ENCODE peak calls at places on chromosomes 12 and 14, in ten cellular contexts. One of them, this sample, is unnamed.

GRCh38 chr12:110183386-110183785 is 59.2 kb downstream of the IFT81 start:
- DNase-seq in lung: no peak
- DNase-seq in RWPE1: no peak
- DNase-seq in foreskin fibroblast: no peak
- DNase-seq in H4: no peak
- DNase-seq in neural progenitor cell: no peak
- DNase-seq in iris pigment epithelial cell: no peak
- DNase-seq in activated T-cell treated with anti-CD3 and anti-CD28 coated beads, Interleukin-2, amount 50 U/mL, for 48 hours: no peak
- DNase-seq in CD8-positive, alpha-beta T cell: no peak
- DNase-seq in Daoy: no peak
- DNase-seq in this sample: peak; percentile 73

GRCh38 chr14:106286697-106287290 is 760.4 kb downstream of the TMEM121 start:
- DNase-seq in lung: no peak
- DNase-seq in RWPE1: no peak
- DNase-seq in foreskin fibroblast: no peak
- DNase-seq in H4: no peak
- DNase-seq in neural progenitor cell: no peak
- DNase-seq in iris pigment epithelial cell: no peak
- DNase-seq in activated T-cell treated with anti-CD3 and anti-CD28 coated beads, Interleukin-2, amount 50 U/mL, for 48 hours: peak; percentile 45
- DNase-seq in CD8-positive, alpha-beta T cell: no peak
- DNase-seq in Daoy: peak; percentile 76
- DNase-seq in this sample: no peak

GRCh38 chr14:24875203-24875840 is 174.6 kb downstream of the STXBP6 start:
- DNase-seq in lung: no peak
- DNase-seq in RWPE1: no peak
- DNase-seq in foreskin fibroblast: no peak
- DNase-seq in H4: no peak
- DNase-seq in neural progenitor cell: no peak
- DNase-seq in iris pigment epithelial cell: no peak
- DNase-seq in activated T-cell treated with anti-CD3 and anti-CD28 coated beads, Interleukin-2, amount 50 U/mL, for 48 hours: no peak
- DNase-seq in CD8-positive, alpha-beta T cell: no peak
- DNase-seq in Daoy: no peak
- DNase-seq in this sample: no peak

GRCh38 chr12:121428883-121429282 is 29.0 kb downstream of the RNF34 start:
- DNase-seq in lung: no peak
- DNase-seq in RWPE1: no peak
- DNase-seq in foreskin fibroblast: no peak
- DNase-seq in H4: no peak
- DNase-seq in neural progenitor cell: no peak
- DNase-seq in iris pigment epithelial cell: peak; percentile 74
- DNase-seq in activated T-cell treated with anti-CD3 and anti-CD28 coated beads, Interleukin-2, amount 50 U/mL, for 48 hours: no peak
- DNase-seq in CD8-positive, alpha-beta T cell: no peak
- DNase-seq in Daoy: no peak
- DNase-seq in this sample: no peak

GRCh38 chr12:108731105-108731865 is at the start of gene CORO1C:
- DNase-seq in lung: peak; percentile 96
- DNase-seq in RWPE1: peak; percentile 95
- DNase-seq in foreskin fibroblast: peak; percentile 99
- DNase-seq in H4: peak; percentile 94
- DNase-seq in neural progenitor cell: peak; percentile 98
- DNase-seq in iris pigment epithelial cell: peak; percentile 91
- DNase-seq in activated T-cell treated with anti-CD3 and anti-CD28 coated beads, Interleukin-2, amount 50 U/mL, for 48 hours: peak; percentile 98
- DNase-seq in CD8-positive, alpha-beta T cell: peak; percentile 94
- DNase-seq in Daoy: peak; percentile 99
- DNase-seq in this sample: peak; percentile 95

GRCh38 chr12:47828967-47829482 is 9.3 kb upstream of the HDAC7 start:
- DNase-seq in lung: peak; percentile 86
- DNase-seq in RWPE1: peak; percentile 95
- DNase-seq in foreskin fibroblast: peak; percentile 94
- DNase-seq in H4: peak; percentile 79
- DNase-seq in neural progenitor cell: no peak
- DNase-seq in iris pigment epithelial cell: peak; percentile 70
- DNase-seq in activated T-cell treated with anti-CD3 and anti-CD28 coated beads, Interleukin-2, amount 50 U/mL, for 48 hours: no peak
- DNase-seq in CD8-positive, alpha-beta T cell: no peak
- DNase-seq in Daoy: peak; percentile 92
- DNase-seq in this sample: no peak

GRCh38 chr12:75890660-75891059 is 140.9 kb downstream of the PHLDA1 start:
- DNase-seq in lung: no peak
- DNase-seq in RWPE1: no peak
- DNase-seq in foreskin fibroblast: no peak
- DNase-seq in H4: no peak
- DNase-seq in neural progenitor cell: no peak
- DNase-seq in iris pigment epithelial cell: no peak
- DNase-seq in activated T-cell treated with anti-CD3 and anti-CD28 coated beads, Interleukin-2, amount 50 U/mL, for 48 hours: no peak
- DNase-seq in CD8-positive, alpha-beta T cell: no peak
- DNase-seq in Daoy: no peak
- DNase-seq in this sample: peak; percentile 14

GRCh38 chr14:59395672-59396071 is 69.5 kb downstream of the GPR135 start:
- DNase-seq in lung: no peak
- DNase-seq in RWPE1: no peak
- DNase-seq in foreskin fibroblast: no peak
- DNase-seq in H4: no peak
- DNase-seq in neural progenitor cell: no peak
- DNase-seq in iris pigment epithelial cell: no peak
- DNase-seq in activated T-cell treated with anti-CD3 and anti-CD28 coated beads, Interleukin-2, amount 50 U/mL, for 48 hours: no peak
- DNase-seq in CD8-positive, alpha-beta T cell: no peak
- DNase-seq in Daoy: no peak
- DNase-seq in this sample: no peak

GRCh38 chr12:53345486-53346195 is 9.5 kb upstream of the SP7 start:
- DNase-seq in lung: no peak
- DNase-seq in RWPE1: no peak
- DNase-seq in foreskin fibroblast: peak; percentile 82
- DNase-seq in H4: peak; percentile 48
- DNase-seq in neural progenitor cell: no peak
- DNase-seq in iris pigment epithelial cell: no peak
- DNase-seq in activated T-cell treated with anti-CD3 and anti-CD28 coated beads, Interleukin-2, amount 50 U/mL, for 48 hours: no peak
- DNase-seq in CD8-positive, alpha-beta T cell: no peak
- DNase-seq in Daoy: peak; percentile 53
- DNase-seq in this sample: no peak

GRCh38 chr14:91817566-91818325 is 49.6 kb downstream of the TC2N start:
- DNase-seq in lung: no peak
- DNase-seq in RWPE1: no peak
- DNase-seq in foreskin fibroblast: no peak
- DNase-seq in H4: no peak
- DNase-seq in neural progenitor cell: peak; percentile 2
- DNase-seq in iris pigment epithelial cell: no peak
- DNase-seq in activated T-cell treated with anti-CD3 and anti-CD28 coated beads, Interleukin-2, amount 50 U/mL, for 48 hours: no peak
- DNase-seq in CD8-positive, alpha-beta T cell: no peak
- DNase-seq in Daoy: no peak
- DNase-seq in this sample: no peak

GRCh38 chr12:107423531-107423930 is 262.1 kb upstream of the PWP1 start:
- DNase-seq in lung: no peak
- DNase-seq in RWPE1: no peak
- DNase-seq in foreskin fibroblast: no peak
- DNase-seq in H4: no peak
- DNase-seq in neural progenitor cell: no peak
- DNase-seq in iris pigment epithelial cell: no peak
- DNase-seq in activated T-cell treated with anti-CD3 and anti-CD28 coated beads, Interleukin-2, amount 50 U/mL, for 48 hours: no peak
- DNase-seq in CD8-positive, alpha-beta T cell: no peak
- DNase-seq in Daoy: no peak
- DNase-seq in this sample: no peak

GRCh38 chr12:131864469-131864868 is 30.0 kb upstream of the ULK1 start:
- DNase-seq in lung: no peak
- DNase-seq in RWPE1: no peak
- DNase-seq in foreskin fibroblast: no peak
- DNase-seq in H4: no peak
- DNase-seq in neural progenitor cell: no peak
- DNase-seq in iris pigment epithelial cell: no peak
- DNase-seq in activated T-cell treated with anti-CD3 and anti-CD28 coated beads, Interleukin-2, amount 50 U/mL, for 48 hours: no peak
- DNase-seq in CD8-positive, alpha-beta T cell: no peak
- DNase-seq in Daoy: no peak
- DNase-seq in this sample: no peak

GRCh38 chr12:89770391-89770790 is 61.8 kb upstream of the ATP2B1 start:
- DNase-seq in lung: no peak
- DNase-seq in RWPE1: no peak
- DNase-seq in foreskin fibroblast: no peak
- DNase-seq in H4: no peak
- DNase-seq in neural progenitor cell: no peak
- DNase-seq in iris pigment epithelial cell: no peak
- DNase-seq in activated T-cell treated with anti-CD3 and anti-CD28 coated beads, Interleukin-2, amount 50 U/mL, for 48 hours: no peak
- DNase-seq in CD8-positive, alpha-beta T cell: no peak
- DNase-seq in Daoy: no peak
- DNase-seq in this sample: no peak

GRCh38 chr12:62846506-62846905 is 88.4 kb downstream of the PPM1H start:
- DNase-seq in lung: no peak
- DNase-seq in RWPE1: no peak
- DNase-seq in foreskin fibroblast: no peak
- DNase-seq in H4: peak; percentile 39
- DNase-seq in neural progenitor cell: no peak
- DNase-seq in iris pigment epithelial cell: peak; percentile 93
- DNase-seq in activated T-cell treated with anti-CD3 and anti-CD28 coated beads, Interleukin-2, amount 50 U/mL, for 48 hours: no peak
- DNase-seq in CD8-positive, alpha-beta T cell: no peak
- DNase-seq in Daoy: peak; percentile 74
- DNase-seq in this sample: peak; percentile 52

GRCh38 chr12:94146166-94146565 is 2.2 kb upstream of the PLXNC1 start:
- DNase-seq in lung: no peak
- DNase-seq in RWPE1: no peak
- DNase-seq in foreskin fibroblast: peak; percentile 19
- DNase-seq in H4: no peak
- DNase-seq in neural progenitor cell: no peak
- DNase-seq in iris pigment epithelial cell: no peak
- DNase-seq in activated T-cell treated with anti-CD3 and anti-CD28 coated beads, Interleukin-2, amount 50 U/mL, for 48 hours: no peak
- DNase-seq in CD8-positive, alpha-beta T cell: no peak
- DNase-seq in Daoy: no peak
- DNase-seq in this sample: no peak

GRCh38 chr14:72792051-72792788 is 101.7 kb downstream of the DPF3 start:
- DNase-seq in lung: no peak
- DNase-seq in RWPE1: no peak
- DNase-seq in foreskin fibroblast: no peak
- DNase-seq in H4: no peak
- DNase-seq in neural progenitor cell: peak; percentile 58
- DNase-seq in iris pigment epithelial cell: no peak
- DNase-seq in activated T-cell treated with anti-CD3 and anti-CD28 coated beads, Interleukin-2, amount 50 U/mL, for 48 hours: no peak
- DNase-seq in CD8-positive, alpha-beta T cell: no peak
- DNase-seq in Daoy: no peak
- DNase-seq in this sample: no peak

This sample was measured in foreskin melanocyte.